ENCODE peak calls at places on chromosomes 13 and 19, in six cellular contexts. H is T-helper 2 cell; I is KG1; W is activated CD4-positive, alpha-beta T cell treated with anti-CD3 and anti-CD28 coated beads for 36 hours; E is neural crest cell; R is sciatic nerve. V is an unnamed sample.

GRCh38 chr19:35204799-35205732 is 23.5 kb downstream of the FAM187B start:
- DNase-seq in H (no peak), I (peak; percentile 52), W (peak; percentile 39), E (no peak), R (no peak), V (no peak)

GRCh38 chr19:53873451-53874383 is 6.0 kb downstream of the MYADM start:
- DNase-seq in H (peak; percentile 32), I (no peak), W (no peak), E (no peak), R (no peak), V (no peak)

GRCh38 chr13:87498681-87499080 is 172.5 kb upstream of the SLITRK5 start:
- DNase-seq in H (no peak), I (no peak), W (no peak), E (peak; percentile 35), R (no peak), V (no peak)

GRCh38 chr19:5687360-5688198 is 2.5 kb upstream of the RPL36 start:
- DNase-seq in H (no peak), I (no peak), W (no peak), E (no peak), R (no peak), V (no peak)

GRCh38 chr13:43232144-43232840 is 208.9 kb downstream of the DNAJC15 start:
- DNase-seq in H (no peak), I (no peak), W (no peak), E (no peak), R (no peak), V (no peak)

GRCh38 chr19:34220472-34221063 is 33.8 kb upstream of the GARRE1 start:
- DNase-seq in H (peak; percentile 16), I (no peak), W (peak; percentile 81), E (peak; percentile 61), R (peak; percentile 73), V (peak; percentile 51)

GRCh38 chr13:79533781-79534400 is 52.9 kb downstream of the NDFIP2 start:
- DNase-seq in H (no peak), I (no peak), W (no peak), E (no peak), R (no peak), V (no peak)

GRCh38 chr13:79353698-79354097 is 52.4 kb downstream of the RBM26 start:
- DNase-seq in H (no peak), I (no peak), W (no peak), E (no peak), R (no peak), V (no peak)

GRCh38 chr13:75236774-75237173 is 245.2 kb downstream of the TBC1D4 start:
- DNase-seq in H (no peak), I (no peak), W (no peak), E (no peak), R (no peak), V (no peak)

GRCh38 chr13:97306646-97307045 is 84.5 kb downstream of the MBNL2 start:
- DNase-seq in H (no peak), I (no peak), W (no peak), E (no peak), R (no peak), V (no peak)

GRCh38 chr13:70889163-70889562 is 780.9 kb upstream of the KLHL1 start:
- DNase-seq in H (no peak), I (no peak), W (no peak), E (no peak), R (no peak), V (no peak)

GRCh38 chr19:17303167-17303939 is at the start of gene ABHD8:
- DNase-seq in H (peak; percentile 85), I (peak; percentile 86), W (peak; percentile 97), E (peak; percentile 97), R (peak; percentile 98), V (peak; percentile 87)

GRCh38 chr19:54024660-54025059 is 33.2 kb downstream of the CACNG6 start:
- DNase-seq in H (no peak), I (no peak), W (no peak), E (no peak), R (no peak), V (no peak)

GRCh38 chr13:95354156-95354555 is 52.9 kb upstream of the ABCC4 start:
- DNase-seq in H (no peak), I (no peak), W (no peak), E (no peak), R (no peak), V (no peak)

GRCh38 chr13:47184311-47184710 is 287.5 kb upstream of the HTR2A start:
- DNase-seq in H (no peak), I (no peak), W (no peak), E (no peak), R (no peak), V (no peak)

GRCh38 chr13:106376411-106377112 is 158.9 kb downstream of the EFNB2 start:
- DNase-seq in H (no peak), I (no peak), W (peak; percentile 26), E (no peak), R (no peak), V (no peak)

GRCh38 chr19:2424686-2425621 is 2.4 kb downstream of the TIMM13 start:
- DNase-seq in H (no peak), I (no peak), W (no peak), E (peak; percentile 72), R (peak; percentile 59), V (no peak)

GRCh38 chr13:34507630-34508029 is 434.4 kb upstream of the NBEA start:
- DNase-seq in H (no peak), I (no peak), W (no peak), E (no peak), R (no peak), V (no peak)

GRCh38 chr13:39536906-39537305 is 66.1 kb downstream of the LHFPL6 start:
- DNase-seq in H (no peak), I (no peak), W (no peak), E (no peak), R (no peak), V (no peak)

GRCh38 chr13:51252954-51253531 is 30.8 kb downstream of the FAM124A start:
- DNase-seq in H (no peak), I (no peak), W (no peak), E (no peak), R (no peak), V (no peak)

GRCh38 chr19:13012690-13013608 is 17.7 kb downstream of the NFIX start:
- DNase-seq in H (peak; percentile 44), I (no peak), W (peak; percentile 67), E (no peak), R (peak; percentile 82), V (no peak)

V was measured in T follicular helper cell.